ENCODE peak calls at places on chromosomes 7 and 10, in nine cellular contexts. R, Q, K, E, A, D, T, J and Z are unnamed samples.

GRCh38 chr7:152103066-152103465 is 77.6 kb downstream of the GALNT11 start:
- DNase-seq in R (no peak), Q (no peak), K (no peak), E (no peak), A (no peak), D (no peak), T (no peak), J (no peak), Z (no peak)

GRCh38 chr10:47315426-47315825 is 6.8 kb upstream of the GDF2 start:
- DNase-seq in R (no peak), Q (no peak), K (no peak), E (no peak), A (no peak), D (no peak), T (no peak), J (no peak), Z (no peak)

GRCh38 chr10:44803820-44804219 is 107.3 kb upstream of the TMEM72 start:
- DNase-seq in R (no peak), Q (no peak), K (no peak), E (no peak), A (no peak), D (no peak), T (no peak), J (no peak), Z (no peak)

GRCh38 chr7:10568891-10569290 is 404.8 kb upstream of the PHF14 start:
- DNase-seq in R (no peak), Q (no peak), K (no peak), E (no peak), A (no peak), D (no peak), T (no peak), J (no peak), Z (no peak)

GRCh38 chr10:132206806-132207535 is 20.2 kb downstream of the DPYSL4 start:
- DNase-seq in R (no peak), Q (no peak), K (no peak), E (no peak), A (no peak), D (no peak), T (no peak), J (no peak), Z (no peak)

GRCh38 chr10:133235265-133235664 is 2.4 kb upstream of the VENTX start:
- DNase-seq in R (no peak), Q (no peak), K (no peak), E (no peak), A (no peak), D (no peak), T (no peak), J (no peak), Z (no peak)

GRCh38 chr7:37943905-37944736 is 23.7 kb downstream of the EPDR1 start:
- DNase-seq in R (no peak), Q (no peak), K (no peak), E (no peak), A (no peak), D (no peak), T (no peak), J (no peak), Z (no peak)

GRCh38 chr7:5083291-5083690 is 37.6 kb downstream of the RBAK start:
- DNase-seq in R (no peak), Q (no peak), K (no peak), E (peak; percentile 50), A (no peak), D (no peak), T (no peak), J (no peak), Z (no peak)

GRCh38 chr7:45662018-45662417 is 87.8 kb downstream of the ADCY1 start:
- DNase-seq in R (no peak), Q (no peak), K (no peak), E (no peak), A (no peak), D (no peak), T (no peak), J (no peak), Z (no peak)

GRCh38 chr7:106615808-106616691 is 44.9 kb downstream of the CCDC71L start:
- DNase-seq in R (no peak), Q (no peak), K (no peak), E (no peak), A (no peak), D (no peak), T (no peak), J (no peak), Z (no peak)

GRCh38 chr7:26454180-26454579 is 162.5 kb downstream of the SNX10 start:
- DNase-seq in R (no peak), Q (peak; percentile 42), K (no peak), E (no peak), A (no peak), D (no peak), T (no peak), J (no peak), Z (no peak)

GRCh38 chr7:121570365-121570764 is 174.3 kb upstream of the FAM3C start:
- DNase-seq in R (no peak), Q (no peak), K (no peak), E (no peak), A (no peak), D (no peak), T (no peak), J (no peak), Z (no peak)

GRCh38 chr10:47351899-47352815 is 4.0 kb downstream of the RBP3 start:
- DNase-seq in R (no peak), Q (no peak), K (no peak), E (no peak), A (no peak), D (no peak), T (no peak), J (no peak), Z (no peak)

GRCh38 chr7:142669074-142669654 is 80.1 kb upstream of the PRSS1 start:
- DNase-seq in R (no peak), Q (peak; percentile 32), K (no peak), E (no peak), A (no peak), D (no peak), T (no peak), J (no peak), Z (no peak)

GRCh38 chr10:124306922-124307371 is 111.8 kb downstream of the OAT start:
- DNase-seq in R (no peak), Q (peak; percentile 14), K (no peak), E (no peak), A (no peak), D (no peak), T (no peak), J (no peak), Z (no peak)